ENCODE peak calls at places on chromosomes 6 and 20, in seven cellular contexts. One of them, this sample, is unnamed.
A peak's percentile ranks its signal among the peaks of the same experiment; 100 is the strongest.

GRCh38 chr6:30847971-30848441 is 36.3 kb upstream of the DDR1 start:
- DNase-seq in cardiac muscle cell: no peak
- DNase-seq in left ventricle myocardium inferior: no peak
- DNase-seq in neural crest cell: no peak
- DNase-seq in heart left ventricle: no peak
- DNase-seq in transverse colon: no peak
- DNase-seq in HFFc6: no peak
- DNase-seq in this sample: no peak

GRCh38 chr20:22106308-22106938 is 401.0 kb downstream of the PAX1 start:
- DNase-seq in HFFc6: no peak
- DNase-seq in cardiac muscle cell: no peak
- DNase-seq in neural crest cell: no peak
- DNase-seq in transverse colon: no peak
- DNase-seq in heart left ventricle: no peak
- DNase-seq in left ventricle myocardium inferior: no peak
- DNase-seq in this sample: no peak

GRCh38 chr6:135913785-135914184 is 62.3 kb downstream of the PDE7B start:
- DNase-seq in left ventricle myocardium inferior: no peak
- DNase-seq in neural crest cell: no peak
- DNase-seq in heart left ventricle: no peak
- DNase-seq in HFFc6: no peak
- DNase-seq in transverse colon: no peak
- DNase-seq in cardiac muscle cell: no peak
- DNase-seq in this sample: no peak

GRCh38 chr6:133774356-133774755 is 114.6 kb upstream of the TCF21 start:
- DNase-seq in heart left ventricle: no peak
- DNase-seq in neural crest cell: no peak
- DNase-seq in cardiac muscle cell: peak; percentile 63
- DNase-seq in transverse colon: no peak
- DNase-seq in left ventricle myocardium inferior: no peak
- DNase-seq in HFFc6: peak; percentile 67
- DNase-seq in this sample: no peak

GRCh38 chr20:50310673-50311051 is 120.0 kb downstream of the CEBPB start:
- DNase-seq in cardiac muscle cell: no peak
- DNase-seq in HFFc6: no peak
- DNase-seq in left ventricle myocardium inferior: no peak
- DNase-seq in neural crest cell: no peak
- DNase-seq in heart left ventricle: no peak
- DNase-seq in transverse colon: no peak
- DNase-seq in this sample: peak; percentile 44

GRCh38 chr20:39825950-39826349 is 863.1 kb downstream of the MAFB start:
- DNase-seq in HFFc6: no peak
- DNase-seq in cardiac muscle cell: peak; percentile 24
- DNase-seq in left ventricle myocardium inferior: no peak
- DNase-seq in neural crest cell: no peak
- DNase-seq in transverse colon: no peak
- DNase-seq in heart left ventricle: no peak
- DNase-seq in this sample: no peak

GRCh38 chr6:134510920-134511319 is 193.0 kb upstream of the SGK1 start:
- DNase-seq in cardiac muscle cell: no peak
- DNase-seq in heart left ventricle: no peak
- DNase-seq in transverse colon: no peak
- DNase-seq in neural crest cell: no peak
- DNase-seq in left ventricle myocardium inferior: no peak
- DNase-seq in HFFc6: no peak
- DNase-seq in this sample: no peak

GRCh38 chr20:3213226-3213625 is 3.9 kb downstream of the ITPA start:
- DNase-seq in left ventricle myocardium inferior: no peak
- DNase-seq in heart left ventricle: no peak
- DNase-seq in transverse colon: no peak
- DNase-seq in HFFc6: no peak
- DNase-seq in neural crest cell: no peak
- DNase-seq in cardiac muscle cell: no peak
- DNase-seq in this sample: no peak

GRCh38 chr20:61434361-61434781 is 182.3 kb downstream of the CDH4 start:
- DNase-seq in neural crest cell: peak; percentile 15
- DNase-seq in cardiac muscle cell: peak; percentile 6
- DNase-seq in heart left ventricle: no peak
- DNase-seq in HFFc6: no peak
- DNase-seq in transverse colon: no peak
- DNase-seq in left ventricle myocardium inferior: no peak
- DNase-seq in this sample: no peak

GRCh38 chr6:131981624-131981978 is 30.4 kb upstream of the CCN2 start:
- DNase-seq in transverse colon: no peak
- DNase-seq in HFFc6: no peak
- DNase-seq in left ventricle myocardium inferior: no peak
- DNase-seq in cardiac muscle cell: no peak
- DNase-seq in heart left ventricle: no peak
- DNase-seq in neural crest cell: no peak
- DNase-seq in this sample: no peak

GRCh38 chr20:62642666-62643520 is 590 bp downstream of the SLCO4A1 start:
- DNase-seq in neural crest cell: no peak
- DNase-seq in HFFc6: no peak
- DNase-seq in transverse colon: peak; percentile 64
- DNase-seq in heart left ventricle: no peak
- DNase-seq in cardiac muscle cell: no peak
- DNase-seq in left ventricle myocardium inferior: no peak
- DNase-seq in this sample: no peak

GRCh38 chr6:89413006-89413400 is 930 bp upstream of the RRAGD start:
- DNase-seq in left ventricle myocardium inferior: no peak
- DNase-seq in neural crest cell: no peak
- DNase-seq in cardiac muscle cell: no peak
- DNase-seq in transverse colon: peak; percentile 24
- DNase-seq in HFFc6: no peak
- DNase-seq in heart left ventricle: no peak
- DNase-seq in this sample: no peak

GRCh38 chr6:102986086-102986485 is 1592.6 kb downstream of the GRIK2 start:
- DNase-seq in left ventricle myocardium inferior: no peak
- DNase-seq in neural crest cell: no peak
- DNase-seq in transverse colon: no peak
- DNase-seq in HFFc6: no peak
- DNase-seq in heart left ventricle: no peak
- DNase-seq in cardiac muscle cell: no peak
- DNase-seq in this sample: no peak

GRCh38 chr20:62088258-62089127 is 22.8 kb upstream of the TAF4 start:
- DNase-seq in cardiac muscle cell: peak; percentile 84
- DNase-seq in heart left ventricle: no peak
- DNase-seq in transverse colon: peak; percentile 34
- DNase-seq in HFFc6: peak; percentile 92
- DNase-seq in neural crest cell: no peak
- DNase-seq in left ventricle myocardium inferior: no peak
- DNase-seq in this sample: no peak

GRCh38 chr6:110233769-110234374 is 53.6 kb downstream of the CDC40 start:
- DNase-seq in cardiac muscle cell: peak; percentile 28
- DNase-seq in neural crest cell: no peak
- DNase-seq in transverse colon: no peak
- DNase-seq in left ventricle myocardium inferior: no peak
- DNase-seq in HFFc6: no peak
- DNase-seq in heart left ventricle: no peak
- DNase-seq in this sample: no peak

GRCh38 chr20:11266571-11266970 is 592.8 kb upstream of the JAG1 start:
- DNase-seq in transverse colon: no peak
- DNase-seq in HFFc6: no peak
- DNase-seq in left ventricle myocardium inferior: no peak
- DNase-seq in neural crest cell: no peak
- DNase-seq in heart left ventricle: no peak
- DNase-seq in cardiac muscle cell: no peak
- DNase-seq in this sample: no peak

GRCh38 chr6:24540197-24540596 is 45.4 kb downstream of the ALDH5A1 start:
- DNase-seq in neural crest cell: no peak
- DNase-seq in HFFc6: no peak
- DNase-seq in cardiac muscle cell: no peak
- DNase-seq in transverse colon: no peak
- DNase-seq in heart left ventricle: no peak
- DNase-seq in left ventricle myocardium inferior: no peak
- DNase-seq in this sample: no peak

GRCh38 chr6:15994814-15995459 is 133.9 kb upstream of the MYLIP start:
- DNase-seq in transverse colon: no peak
- DNase-seq in HFFc6: no peak
- DNase-seq in left ventricle myocardium inferior: no peak
- DNase-seq in neural crest cell: no peak
- DNase-seq in cardiac muscle cell: no peak
- DNase-seq in heart left ventricle: no peak
- DNase-seq in this sample: no peak

GRCh38 chr20:8060977-8061376 is 41.4 kb upstream of the TMX4 start:
- DNase-seq in HFFc6: no peak
- DNase-seq in heart left ventricle: no peak
- DNase-seq in transverse colon: no peak
- DNase-seq in left ventricle myocardium inferior: no peak
- DNase-seq in cardiac muscle cell: no peak
- DNase-seq in neural crest cell: no peak
- DNase-seq in this sample: no peak

DNA sequence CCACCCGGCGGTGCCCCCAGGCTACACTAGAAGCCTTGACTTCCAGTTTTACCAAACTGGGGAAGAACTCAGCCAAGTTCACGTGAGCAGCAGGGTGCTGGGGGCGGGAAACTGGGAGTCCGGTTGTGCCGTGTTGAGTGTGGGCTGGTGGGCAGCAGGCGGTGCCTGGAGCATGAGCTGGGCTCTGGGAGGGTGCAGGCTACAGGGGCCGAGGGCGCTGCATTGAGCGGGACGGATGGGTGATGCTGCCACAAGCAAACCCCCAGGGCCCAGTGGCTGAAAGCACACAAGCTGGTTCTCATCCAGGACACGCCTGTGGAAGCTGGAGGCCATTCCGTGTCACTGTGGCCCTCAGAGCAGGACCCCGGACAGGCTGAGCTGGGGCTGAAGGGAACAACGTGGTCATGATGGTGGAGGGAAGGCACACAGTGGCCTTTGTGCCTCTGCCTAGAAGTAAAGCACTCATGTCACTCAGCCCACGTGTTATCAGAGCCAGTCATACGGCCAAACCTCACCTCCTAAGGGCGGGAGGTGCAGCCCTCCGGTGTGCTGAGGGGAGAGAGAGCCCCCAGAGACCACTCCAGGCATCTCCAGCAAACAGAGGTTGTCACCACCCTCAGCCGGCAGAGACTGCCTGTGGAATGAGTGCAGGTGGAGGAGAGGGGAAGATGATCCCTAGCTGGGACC is 29.5 kb downstream of the RBM38 start:
- DNase-seq in transverse colon: no peak
- DNase-seq in left ventricle myocardium inferior: no peak
- DNase-seq in HFFc6: no peak
- DNase-seq in heart left ventricle: no peak
- DNase-seq in cardiac muscle cell: no peak
- DNase-seq in neural crest cell: no peak
- DNase-seq in this sample: no peak
- TF ChIP-seq CTCF in transverse colon: no peak
- TF ChIP-seq CTCF in left ventricle myocardium inferior: no peak
- TF ChIP-seq CTCF in HFFc6: no peak
- TF ChIP-seq CTCF in heart left ventricle: no peak
- TF ChIP-seq CTCF in cardiac muscle cell: no peak
- TF ChIP-seq CTCF in neural crest cell: no peak
- TF ChIP-seq CTCF in this sample: no peak

GRCh38 chr6:34028691-34029360 is 117.1 kb downstream of the GRM4 start:
- DNase-seq in cardiac muscle cell: no peak
- DNase-seq in neural crest cell: no peak
- DNase-seq in transverse colon: no peak
- DNase-seq in heart left ventricle: no peak
- DNase-seq in left ventricle myocardium inferior: no peak
- DNase-seq in HFFc6: no peak
- DNase-seq in this sample: no peak

GRCh38 chr6:34025851-34026250 is 120.0 kb downstream of the GRM4 start:
- DNase-seq in neural crest cell: no peak
- DNase-seq in HFFc6: no peak
- DNase-seq in transverse colon: no peak
- DNase-seq in left ventricle myocardium inferior: no peak
- DNase-seq in cardiac muscle cell: no peak
- DNase-seq in heart left ventricle: no peak
- DNase-seq in this sample: no peak

GRCh38 chr6:34029489-34030280 is 116.2 kb downstream of the GRM4 start:
- DNase-seq in left ventricle myocardium inferior: no peak
- DNase-seq in neural crest cell: no peak
- DNase-seq in transverse colon: no peak
- DNase-seq in cardiac muscle cell: no peak
- DNase-seq in HFFc6: no peak
- DNase-seq in heart left ventricle: no peak
- DNase-seq in this sample: no peak

GRCh38 chr6:34027445-34027936 is 118.4 kb downstream of the GRM4 start:
- DNase-seq in neural crest cell: peak; percentile 67
- DNase-seq in left ventricle myocardium inferior: peak; percentile 25
- DNase-seq in cardiac muscle cell: peak; percentile 38
- DNase-seq in heart left ventricle: peak; percentile 31
- DNase-seq in HFFc6: peak; percentile 31
- DNase-seq in transverse colon: peak; percentile 64
- DNase-seq in this sample: peak; percentile 75

DNA sequence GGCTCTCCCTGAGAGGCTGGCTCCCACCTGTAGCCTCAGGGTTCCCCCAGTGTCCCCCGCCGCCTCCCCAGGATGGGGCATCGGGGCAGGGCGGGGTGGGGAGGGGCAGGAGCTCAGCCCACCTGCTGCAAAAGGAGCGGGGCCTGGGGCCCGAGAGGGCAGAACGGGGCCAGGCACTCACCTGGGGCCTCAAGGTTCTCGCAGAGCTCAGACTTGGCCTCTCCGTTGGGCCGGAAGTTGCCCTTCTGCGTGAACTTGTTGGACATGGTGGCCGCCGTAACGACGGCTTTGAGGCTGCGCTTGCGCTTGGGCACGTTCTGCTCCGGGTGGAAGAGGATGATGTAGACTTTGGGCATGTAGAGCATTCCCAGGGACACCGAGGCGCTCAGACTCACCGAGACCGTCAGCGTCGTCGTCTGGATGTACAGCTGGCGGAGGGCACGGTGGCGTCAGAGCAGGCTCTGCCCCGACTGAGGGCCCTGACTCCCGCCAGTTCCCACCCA is 117.9 kb downstream of the GRM4 start:
- DNase-seq in left ventricle myocardium inferior: no peak
- DNase-seq in cardiac muscle cell: no peak
- DNase-seq in heart left ventricle: no peak
- DNase-seq in HFFc6: no peak
- DNase-seq in transverse colon: no peak
- DNase-seq in neural crest cell: no peak
- DNase-seq in this sample: no peak
- TF ChIP-seq CTCF in left ventricle myocardium inferior: peak; percentile 3
- TF ChIP-seq CTCF in cardiac muscle cell: no peak
- TF ChIP-seq CTCF in heart left ventricle: no peak
- TF ChIP-seq CTCF in HFFc6: peak; percentile 36
- TF ChIP-seq CTCF in transverse colon: no peak
- TF ChIP-seq CTCF in neural crest cell: peak; percentile 4
- TF ChIP-seq CTCF in this sample: no peak

GRCh38 chr6:146027586-146028249 is 1.1 kb upstream of the GRM1 start:
- DNase-seq in left ventricle myocardium inferior: no peak
- DNase-seq in heart left ventricle: no peak
- DNase-seq in transverse colon: peak; percentile 6
- DNase-seq in HFFc6: no peak
- DNase-seq in neural crest cell: no peak
- DNase-seq in cardiac muscle cell: no peak
- DNase-seq in this sample: no peak
- TF ChIP-seq CTCF in left ventricle myocardium inferior: no peak
- TF ChIP-seq CTCF in heart left ventricle: no peak
- TF ChIP-seq CTCF in transverse colon: no peak
- TF ChIP-seq CTCF in HFFc6: no peak
- TF ChIP-seq CTCF in neural crest cell: no peak
- TF ChIP-seq CTCF in cardiac muscle cell: peak; percentile 13
- TF ChIP-seq CTCF in this sample: no peak

DNA sequence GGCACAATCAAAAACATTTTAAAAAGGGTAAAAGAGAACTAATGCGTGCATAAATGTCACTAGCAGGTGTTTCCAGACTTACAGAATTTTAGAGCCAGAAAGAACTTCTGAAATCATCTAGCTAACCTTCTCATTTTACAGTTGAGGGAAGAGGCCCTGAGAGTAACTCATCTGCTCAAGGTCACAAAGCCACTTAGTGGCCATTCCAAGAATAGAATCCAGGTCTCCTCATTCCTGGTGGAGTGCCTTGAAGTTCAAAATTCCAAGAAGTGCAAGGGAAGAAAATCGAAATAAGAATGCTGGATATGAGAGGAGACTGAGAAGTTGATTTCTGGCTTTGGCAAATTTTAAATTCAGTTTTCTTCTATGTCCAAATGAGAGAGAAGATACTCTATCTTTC is 3.2 kb upstream of the KIAA0408 start:
- DNase-seq in cardiac muscle cell: no peak
- DNase-seq in left ventricle myocardium inferior: no peak
- DNase-seq in transverse colon: no peak
- DNase-seq in HFFc6: no peak
- DNase-seq in neural crest cell: no peak
- DNase-seq in heart left ventricle: no peak
- DNase-seq in this sample: no peak
- TF ChIP-seq CTCF in cardiac muscle cell: no peak
- TF ChIP-seq CTCF in left ventricle myocardium inferior: no peak
- TF ChIP-seq CTCF in transverse colon: no peak
- TF ChIP-seq CTCF in HFFc6: peak; percentile 42
- TF ChIP-seq CTCF in neural crest cell: no peak
- TF ChIP-seq CTCF in heart left ventricle: no peak
- TF ChIP-seq CTCF in this sample: no peak